ENCODE peak calls at places on chromosomes 1 and 21, in ten cellular contexts. P is mesenchymal stem cell; S is GM23248; I is thoracic aorta; T is prostate gland; D is RWPE1; N is lower lobe of right lung; W is AG04450; G is naive thymus-derived CD4-positive, alpha-beta T cell; F is psoas muscle. X is an unnamed sample.

GRCh38 chr1:186420923-186421322 is 40.0 kb downstream of the PDC start:
- DNase-seq in F (no peak), P (peak; percentile 47), I (no peak), S (peak; percentile 9), W (no peak), T (no peak), D (no peak), G (no peak), N (no peak), X (no peak)

GRCh38 chr1:220796530-220796929 is 9.8 kb downstream of the MTARC1 start:
- DNase-seq in I (no peak), P (no peak), F (no peak), S (no peak), N (no peak), T (no peak), W (no peak), D (no peak), G (no peak), X (no peak)

GRCh38 chr21:16046625-16047340 is 317.0 kb downstream of the USP25 start:
- DNase-seq in T (no peak), S (peak; percentile 65), N (no peak), F (no peak), I (no peak), G (no peak), W (no peak), P (peak; percentile 1), D (peak; percentile 16), X (no peak)

GRCh38 chr21:46083271-46084040 is 14.5 kb upstream of the COL6A2 start:
- DNase-seq in T (no peak), I (no peak), F (peak; percentile 48), S (peak; percentile 87), W (no peak), D (no peak), P (no peak), N (no peak), G (no peak), X (no peak)

GRCh38 chr1:39142394-39143060 is 62.0 kb upstream of the MACF1 start:
- DNase-seq in N (peak; percentile 66), D (peak; percentile 84), F (no peak), G (no peak), T (peak; percentile 39), P (no peak), W (no peak), I (no peak), S (no peak), X (peak; percentile 91)

GRCh38 chr1:93615201-93616150 is 66.2 kb downstream of the BCAR3 start:
- DNase-seq in P (peak; percentile 77), N (no peak), W (no peak), S (peak; percentile 89), D (peak; percentile 82), G (no peak), F (no peak), T (no peak), I (no peak), X (peak; percentile 35)

GRCh38 chr1:94622757-94623156 is 81.2 kb upstream of the F3 start:
- DNase-seq in D (peak; percentile 81), G (no peak), W (no peak), F (no peak), P (peak; percentile 76), I (no peak), S (peak; percentile 53), N (no peak), T (no peak), X (peak; percentile 95)

GRCh38 chr1:240107058-240107684 is 15.5 kb downstream of the FMN2 start:
- DNase-seq in G (no peak), N (no peak), W (peak; percentile 37), T (no peak), S (peak; percentile 82), D (no peak), I (no peak), F (no peak), P (peak; percentile 67), X (no peak)

GRCh38 chr1:206050655-206051235 is 2.2 kb upstream of the RHEX start:
- DNase-seq in P (no peak), I (no peak), W (no peak), F (no peak), D (no peak), S (no peak), G (peak; percentile 40), T (no peak), N (no peak), X (peak; percentile 58)

GRCh38 chr1:88557044-88557443 is 127.0 kb upstream of the PKN2 start:
- DNase-seq in G (no peak), W (no peak), I (no peak), P (no peak), N (no peak), F (no peak), S (no peak), T (no peak), D (no peak), X (no peak)

GRCh38 chr1:53633073-53633704 is 105.8 kb downstream of the GLIS1 start:
- DNase-seq in P (no peak), W (no peak), S (no peak), G (no peak), I (no peak), D (no peak), N (no peak), T (no peak), F (no peak), X (no peak)

GRCh38 chr1:17082761-17083160 is 28.9 kb upstream of the SDHB start:
- DNase-seq in I (no peak), G (no peak), P (no peak), W (no peak), F (no peak), T (no peak), S (no peak), D (no peak), N (no peak), X (no peak)

GRCh38 chr1:17080881-17081280 is 27.0 kb upstream of the SDHB start:
- DNase-seq in D (no peak), T (no peak), S (no peak), W (no peak), F (no peak), N (no peak), G (no peak), I (no peak), P (no peak), X (no peak)

GRCh38 chr1:17080085-17080759 is 26.4 kb upstream of the SDHB start:
- DNase-seq in S (no peak), W (no peak), P (no peak), D (no peak), T (no peak), G (no peak), F (no peak), N (no peak), I (no peak), X (no peak)

GRCh38 chr1:17079140-17079868 is 25.5 kb upstream of the SDHB start:
- DNase-seq in I (no peak), P (no peak), W (no peak), S (no peak), D (no peak), G (no peak), F (no peak), T (no peak), N (no peak), X (no peak)

DNA sequence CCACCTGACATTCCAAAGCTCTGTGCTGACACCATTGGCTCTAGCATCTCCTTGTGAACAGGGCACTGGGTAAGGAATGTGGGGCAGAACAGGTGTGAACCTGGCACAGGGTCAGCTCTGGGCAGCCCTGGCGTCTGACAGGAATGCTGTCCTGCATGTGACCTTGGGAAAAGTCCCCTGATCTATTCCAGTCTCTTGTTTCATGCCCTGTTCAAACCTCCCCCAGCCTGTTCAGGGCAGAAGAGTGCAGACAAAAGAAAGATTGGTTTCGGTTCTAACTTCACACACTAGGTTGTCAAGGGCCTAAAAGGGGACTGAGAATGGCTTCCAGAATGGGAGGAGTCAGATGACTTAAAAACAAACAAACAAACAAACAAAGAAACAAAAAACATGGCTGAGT is 27.6 kb upstream of the SDHB start:
- DNase-seq in F (no peak), T (no peak), D (no peak), I (no peak), W (no peak), P (no peak), G (no peak), S (no peak), N (no peak), X (no peak)
- H3K27ac ChIP-seq in F (peak overlapping the region; percentile 69), T (no peak overlapping the region), D (no peak overlapping the region), I (no peak overlapping the region), W (no peak overlapping the region), P (no peak overlapping the region), G (no peak overlapping the region), S (no peak overlapping the region), N (no peak overlapping the region), X (no peak overlapping the region)

DNA sequence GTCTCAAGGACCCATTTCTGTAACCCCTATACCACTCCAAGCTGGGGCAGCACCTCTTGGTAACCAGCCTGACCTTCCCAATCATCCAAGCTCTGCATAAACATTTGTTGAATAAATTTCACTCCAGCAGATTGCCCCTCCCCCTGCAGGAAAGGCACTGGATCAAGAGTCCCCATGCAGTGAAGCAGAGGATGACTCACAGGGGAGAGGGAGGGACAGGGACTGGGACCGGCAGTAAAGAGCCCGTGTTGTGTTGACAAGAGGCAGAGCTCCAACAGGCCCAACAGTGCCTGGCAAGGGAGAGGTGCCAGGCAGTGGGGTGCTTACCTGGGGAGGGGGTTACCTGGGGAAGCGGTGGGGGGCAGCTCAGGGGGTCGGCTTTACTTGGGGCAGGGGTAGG is 32.3 kb downstream of the SLC9A1 start:
- DNase-seq in G (no peak), P (peak; percentile 90), S (peak; percentile 78), I (peak; percentile 43), T (peak; percentile 72), D (peak; percentile 49), F (no peak), W (no peak), N (peak; percentile 70), X (peak; percentile 75)
- H3K27ac ChIP-seq in G (no peak overlapping the region), P (no peak overlapping the region), S (peak overlapping the region; percentile 36), I (peak overlapping the region; percentile 8), T (peak overlapping the region; percentile 21), D (peak overlapping the region; percentile 73), F (peak overlapping the region; percentile 58), W (no peak overlapping the region), N (peak overlapping the region; percentile 76), X (peak overlapping the region; percentile 50)

DNA sequence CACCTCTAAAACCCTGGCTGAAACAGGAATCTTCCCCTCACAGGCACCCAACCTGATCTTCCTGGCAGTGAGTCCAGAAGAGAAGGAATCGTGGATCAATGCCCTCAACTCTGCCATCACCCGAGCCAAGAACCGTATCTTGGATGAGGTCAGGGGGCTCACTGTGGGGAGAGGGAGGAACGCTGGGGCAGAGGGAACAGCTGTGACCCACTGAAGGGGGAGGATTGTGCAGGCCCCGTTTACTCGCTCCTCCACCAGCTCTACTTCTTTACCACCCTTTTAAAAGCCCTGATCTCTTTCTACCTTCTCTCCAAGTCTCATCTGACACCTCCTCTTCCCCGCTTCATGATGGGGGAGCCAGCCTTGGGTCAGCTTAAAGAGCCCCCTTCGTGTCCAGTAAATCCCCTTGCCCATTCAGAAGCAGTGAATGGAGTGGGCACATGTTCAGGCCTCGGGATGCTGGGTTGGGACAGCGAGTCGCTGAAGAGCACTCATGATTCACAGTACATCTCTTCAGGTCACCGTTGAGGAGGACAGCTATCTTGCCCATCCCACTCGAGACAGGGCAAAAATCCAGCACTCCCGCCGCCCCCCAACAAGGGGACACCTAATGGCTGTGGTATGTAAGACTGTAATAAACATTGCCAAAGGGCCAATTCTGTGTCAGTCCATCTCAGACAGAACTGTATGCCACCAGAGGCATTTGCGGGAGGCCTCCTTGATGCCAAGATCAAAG is 7.3 kb downstream of the PLEKHO1 start:
- DNase-seq in I (no peak), D (no peak), W (no peak), P (peak; percentile 46), G (no peak), T (no peak), F (no peak), N (no peak), S (peak; percentile 36), X (no peak)
- H3K27ac ChIP-seq in I (peak overlapping the region; percentile 99), D (no peak overlapping the region), W (peak overlapping the region; percentile 95), P (peak overlapping the region; percentile 93), G (peak overlapping the region; percentile 21), T (peak overlapping the region; percentile 10), F (no peak overlapping the region), N (no peak overlapping the region), S (no peak overlapping the region), X (no peak overlapping the region)

GRCh38 chr1:18895317-18895716 is 7.0 kb downstream of the ALDH4A1 start:
- DNase-seq in F (no peak), W (no peak), T (no peak), S (no peak), N (no peak), G (no peak), D (no peak), I (no peak), P (no peak), X (no peak)
- H3K27ac ChIP-seq in F (no peak overlapping the region), W (no peak overlapping the region), T (no peak overlapping the region), S (no peak overlapping the region), N (no peak overlapping the region), G (no peak overlapping the region), D (peak overlapping the region; percentile 31), I (no peak overlapping the region), P (no peak overlapping the region), X (no peak overlapping the region)